ENCODE peak calls at places on chromosomes 12 and 14, in seven cellular contexts. O, X, M, C, R, Y and T are unnamed samples.
A peak's percentile ranks its signal among the peaks of the same experiment; 100 is the strongest.

GRCh38 chr12:50934981-50935807 is 17.1 kb upstream of the HIGD1C start:
- DNase-seq in O (peak; percentile 67), X (no peak), M (peak; percentile 83), C (no peak), R (no peak), Y (no peak), T (peak; percentile 81)

GRCh38 chr12:2339022-2339431 is 286.2 kb downstream of the CACNA1C start:
- DNase-seq in O (peak; percentile 96), X (no peak), M (peak; percentile 80), C (no peak), R (no peak), Y (no peak), T (peak; percentile 86)

GRCh38 chr12:127263621-127264020 is 1003.3 kb upstream of the TMEM132C start:
- DNase-seq in O (no peak), X (no peak), M (no peak), C (no peak), R (no peak), Y (no peak), T (no peak)

GRCh38 chr14:50675597-50675996 is 7.5 kb upstream of the SAV1 start:
- DNase-seq in O (peak; percentile 29), X (no peak), M (peak; percentile 66), C (no peak), R (no peak), Y (peak; percentile 90), T (no peak)

GRCh38 chr14:93921001-93921797 is 5.9 kb upstream of the FAM181A start:
- DNase-seq in O (no peak), X (no peak), M (no peak), C (no peak), R (no peak), Y (no peak), T (no peak)

GRCh38 chr14:64540208-64541202 is at the start of gene HSPA2:
- DNase-seq in O (peak; percentile 99), X (peak; percentile 99), M (peak; percentile 100), C (peak; percentile 96), R (peak; percentile 99), Y (peak; percentile 100), T (peak; percentile 95)

GRCh38 chr12:102374190-102374589 is 106.2 kb downstream of the IGF1 start:
- DNase-seq in O (peak; percentile 30), X (no peak), M (peak; percentile 13), C (no peak), R (no peak), Y (no peak), T (no peak)

GRCh38 chr12:24780969-24781368 is 167.9 kb downstream of the BCAT1 start:
- DNase-seq in O (peak; percentile 44), X (no peak), M (peak; percentile 3), C (no peak), R (no peak), Y (peak; percentile 23), T (no peak)

GRCh38 chr14:100018482-100018881 is 46.7 kb upstream of the EVL start:
- DNase-seq in O (peak; percentile 62), X (no peak), M (peak; percentile 24), C (no peak), R (no peak), Y (no peak), T (peak; percentile 46)
- H2BK120ac ChIP-seq in O (peak overlapping the region; percentile 48), X (no peak overlapping the region), M (no peak overlapping the region), C (no peak overlapping the region), R (no peak overlapping the region), Y (no peak overlapping the region), T (no peak overlapping the region)

DNA sequence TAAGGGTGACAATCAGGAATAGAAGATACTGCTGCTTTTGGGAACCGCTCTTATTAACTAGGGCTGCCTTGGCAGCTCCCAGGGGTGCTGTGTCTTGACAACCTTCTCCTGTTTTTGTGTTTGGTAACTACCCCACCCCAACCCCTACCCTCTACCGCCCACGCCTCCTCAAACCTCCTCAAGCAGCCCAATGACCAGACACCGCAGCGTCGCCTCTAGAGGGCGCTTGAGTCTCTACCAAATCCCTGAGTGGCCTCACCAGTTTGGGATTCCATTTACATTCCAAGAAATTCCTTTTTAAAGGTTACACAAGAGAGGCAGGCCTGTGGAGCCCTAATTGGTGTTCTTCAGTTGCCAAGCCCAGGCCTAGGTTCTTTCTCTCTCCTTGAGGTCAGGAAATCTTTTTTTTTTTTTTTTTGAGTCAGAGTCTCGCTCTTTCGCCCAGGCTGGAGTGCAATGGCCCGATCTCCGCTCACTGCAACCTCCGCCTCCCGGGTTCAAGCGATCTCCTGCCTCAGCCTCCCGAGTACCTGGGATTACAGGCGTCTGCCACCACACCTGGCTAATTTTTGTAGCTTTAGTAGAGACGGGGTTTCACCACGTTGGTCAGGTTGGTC is 72.4 kb upstream of the USP44 start:
- DNase-seq in O (peak; percentile 89), X (peak; percentile 96), M (peak; percentile 98), C (peak; percentile 80), R (peak; percentile 81), Y (peak; percentile 98), T (peak; percentile 78)
- H2BK120ac ChIP-seq in O (peak overlapping the region; percentile 90), X (no peak overlapping the region), M (no peak overlapping the region), C (no peak overlapping the region), R (no peak overlapping the region), Y (no peak overlapping the region), T (no peak overlapping the region)

GRCh38 chr14:74834682-74835392 is 41.1 kb downstream of the PROX2 start:
- DNase-seq in O (peak; percentile 65), X (no peak), M (no peak), C (no peak), R (no peak), Y (no peak), T (peak; percentile 18)
- H2BK120ac ChIP-seq in O (peak overlapping the region; percentile 38), X (no peak overlapping the region), M (no peak overlapping the region), C (no peak overlapping the region), R (no peak overlapping the region), Y (no peak overlapping the region), T (no peak overlapping the region)

GRCh38 chr14:105240811-105241576 is 7.3 kb upstream of the BTBD6 start:
- DNase-seq in O (no peak), X (no peak), M (no peak), C (no peak), R (no peak), Y (no peak), T (no peak)
- H2BK120ac ChIP-seq in O (no peak overlapping the region), X (no peak overlapping the region), M (no peak overlapping the region), C (no peak overlapping the region), R (no peak overlapping the region), Y (no peak overlapping the region), T (no peak overlapping the region)